ENCODE peak calls at places on chromosomes 4 and X, in six cellular contexts. A is stimulated activated CD8-positive, alpha-beta memory T cell treated with anti-CD3 and anti-CD28 coated beads, Interleukin-7, amount 100 ng/mL, for 24 hours; B is naive thymus-derived CD8-positive, alpha-beta T cell; N is SW480; V is NCI-H1694; F is DMS 273 treated with DMSO at 0.1 percent for 48 hours. I is an unnamed sample.

GRCh38 chr4:3848323-3848722 is 82.1 kb downstream of the ADRA2C start:
- DNase-seq in A (no peak), N (no peak), B (no peak), F (no peak), V (no peak), I (no peak)

GRCh38 chrX:74419861-74420193 is 1.5 kb upstream of the SLC16A2 start:
- DNase-seq in N (peak), V (no peak), B (no peak), A (no peak), F (no peak), I (no peak)

GRCh38 chr4:152348670-152349069 is 187.2 kb downstream of the FBXW7 start:
- DNase-seq in N (no peak), V (no peak), F (no peak), A (no peak), B (no peak), I (no peak)

GRCh38 chr4:61296115-61296514 is 96.0 kb downstream of the ADGRL3 start:
- DNase-seq in N (no peak), A (no peak), F (no peak), B (no peak), V (no peak), I (no peak)

GRCh38 chr4:11625206-11625605 is 196.5 kb upstream of the HS3ST1 start:
- DNase-seq in N (no peak), F (no peak), V (no peak), B (no peak), A (no peak), I (peak)

GRCh38 chr4:114263233-114263632 is 283.8 kb upstream of the ARSJ start:
- DNase-seq in N (no peak), F (no peak), V (no peak), B (no peak), A (no peak), I (no peak)

GRCh38 chr4:109294006-109294405 is 8.5 kb downstream of the COL25A1 start:
- DNase-seq in A (no peak), F (no peak), B (no peak), N (peak), V (no peak), I (peak)

GRCh38 chr4:71526626-71527406 is 188.0 kb downstream of the SLC4A4 start:
- DNase-seq in N (peak), B (no peak), V (no peak), F (no peak), A (no peak), I (no peak)

GRCh38 chrX:34300871-34301270 is 168.8 kb upstream of the FAM47A start:
- DNase-seq in F (peak), V (no peak), N (peak), A (no peak), B (no peak), I (no peak)

GRCh38 chr4:61079976-61080375 is 120.2 kb upstream of the ADGRL3 start:
- DNase-seq in F (no peak), V (no peak), N (no peak), A (no peak), B (no peak), I (no peak)

GRCh38 chrX:68830486-68831404 is 1.9 kb downstream of the EFNB1 start:
- DNase-seq in N (peak), V (no peak), A (no peak), F (no peak), B (no peak), I (no peak)

GRCh38 chr4:15239866-15240265 is 188.0 kb upstream of the C1QTNF7 start:
- DNase-seq in V (no peak), F (no peak), A (no peak), B (no peak), N (no peak), I (peak)

GRCh38 chr4:73864365-73864764 is 4.8 kb upstream of the CXCL1 start:
- DNase-seq in F (no peak), B (no peak), V (no peak), A (no peak), N (peak), I (no peak)